ENCODE peak calls at places on chromosomes 4 and X, in nine cellular contexts. I, O, U, R, F, T, Y, J and V are unnamed samples.

GRCh38 chrX:70445197-70445656 is 592 bp downstream of the DLG3 start:
- DNase-seq in J (no peak), U (no peak), T (no peak), F (no peak), R (no peak), O (peak; percentile 24), I (no peak), Y (peak; percentile 73), V (no peak)

GRCh38 chr4:84790769-84791565 is 175.5 kb downstream of the WDFY3 start:
- DNase-seq in F (no peak), T (no peak), O (no peak), R (no peak), J (no peak), I (no peak), U (no peak), Y (no peak), V (no peak)

GRCh38 chr4:26806331-26806730 is 54.3 kb upstream of the STIM2 start:
- DNase-seq in Y (no peak), O (no peak), T (no peak), F (no peak), R (no peak), J (no peak), U (no peak), I (no peak), V (no peak)

GRCh38 chr4:155582031-155582430 is 84.6 kb upstream of the GUCY1A1 start:
- DNase-seq in F (no peak), R (no peak), J (no peak), U (no peak), T (no peak), O (no peak), Y (no peak), I (no peak), V (no peak)

GRCh38 chrX:135436966-135437866 is 15.5 kb downstream of the SMIM10L2A start:
- DNase-seq in R (no peak), J (no peak), U (no peak), I (no peak), O (no peak), T (no peak), F (no peak), Y (peak; percentile 40), V (no peak)

GRCh38 chr4:78764498-78764961 is 11.6 kb upstream of the BMP2K start:
- DNase-seq in Y (no peak), T (no peak), O (no peak), I (no peak), J (no peak), R (no peak), U (no peak), F (no peak), V (no peak)

GRCh38 chr4:76087007-76087769 is 12.7 kb downstream of the ART3 start:
- DNase-seq in Y (no peak), U (no peak), I (peak; percentile 41), F (peak; percentile 62), O (peak; percentile 92), R (no peak), J (peak; percentile 8), T (peak; percentile 62), V (peak; percentile 20)

GRCh38 chrX:32530802-32531403 is 680.4 kb downstream of the DMD start:
- DNase-seq in Y (no peak), R (no peak), U (no peak), F (no peak), I (peak; percentile 7), T (peak; percentile 9), O (peak; percentile 61), J (no peak), V (no peak)

GRCh38 chrX:39613997-39614679 is 483.6 kb downstream of the BCOR start:
- DNase-seq in T (no peak), Y (no peak), I (no peak), J (no peak), U (no peak), O (peak; percentile 76), F (no peak), R (no peak), V (no peak)

GRCh38 chr4:114600672-114601071 is 2.1 kb downstream of the UGT8 start:
- DNase-seq in T (no peak), Y (no peak), J (no peak), I (no peak), O (no peak), R (no peak), U (no peak), F (no peak), V (no peak)

GRCh38 chr4:114597410-114598115 is 1.0 kb upstream of the UGT8 start:
- DNase-seq in F (no peak), I (no peak), T (no peak), J (no peak), Y (no peak), R (no peak), U (no peak), O (peak; percentile 25), V (no peak)

GRCh38 chr4:114599231-114600065 is 841 bp downstream of the UGT8 start:
- DNase-seq in U (no peak), T (no peak), I (no peak), O (peak; percentile 78), F (peak; percentile 15), R (peak; percentile 84), J (no peak), Y (peak; percentile 80), V (no peak)

GRCh38 chr4:114600066-114600552 is 1.5 kb downstream of the UGT8 start:
- DNase-seq in I (no peak), U (no peak), Y (no peak), J (no peak), O (no peak), F (peak; percentile 29), R (no peak), T (no peak), V (no peak)

GRCh38 chr4:114598191-114599121 is at the start of gene UGT8:
- DNase-seq in T (peak; percentile 37), Y (peak; percentile 88), F (peak; percentile 35), J (no peak), I (no peak), O (peak; percentile 88), U (no peak), R (peak; percentile 93), V (no peak)
- TF ChIP-seq POLR2AphosphoS5 in T (no peak), Y (no peak), F (peak; percentile 19), J (no peak), I (no peak), O (peak; percentile 49), U (no peak), R (peak; percentile 64), V (no peak)

GRCh38 chr4:114383721-114384120 is 214.9 kb upstream of the UGT8 start:
- DNase-seq in Y (no peak), J (no peak), U (no peak), T (no peak), R (no peak), F (peak; percentile 34), O (no peak), I (no peak), V (no peak)
- H3K27ac ChIP-seq in Y (no peak overlapping the region), J (no peak overlapping the region), U (no peak overlapping the region), T (no peak overlapping the region), R (no peak overlapping the region), F (no peak overlapping the region), O (no peak overlapping the region), I (no peak overlapping the region), V (no peak overlapping the region)

GRCh38 chr4:169226565-169226964 is 44.2 kb downstream of the SH3RF1 start:
- DNase-seq in J (no peak), T (no peak), U (no peak), Y (no peak), O (no peak), F (no peak), I (no peak), R (no peak), V (no peak)

GRCh38 chr4:169229571-169230028 is 41.2 kb downstream of the SH3RF1 start:
- DNase-seq in Y (no peak), O (no peak), J (peak; percentile 69), F (peak; percentile 94), I (no peak), R (no peak), T (no peak), U (no peak), V (no peak)

GRCh38 chr4:169225812-169226211 is 44.9 kb downstream of the SH3RF1 start:
- DNase-seq in I (no peak), Y (no peak), U (no peak), J (peak; percentile 55), F (peak; percentile 76), R (no peak), O (no peak), T (no peak), V (no peak)

GRCh38 chr4:169225058-169225751 is 45.6 kb downstream of the SH3RF1 start:
- DNase-seq in U (no peak), F (peak; percentile 93), T (no peak), O (no peak), I (no peak), R (no peak), Y (no peak), J (peak; percentile 95), V (no peak)

DNA sequence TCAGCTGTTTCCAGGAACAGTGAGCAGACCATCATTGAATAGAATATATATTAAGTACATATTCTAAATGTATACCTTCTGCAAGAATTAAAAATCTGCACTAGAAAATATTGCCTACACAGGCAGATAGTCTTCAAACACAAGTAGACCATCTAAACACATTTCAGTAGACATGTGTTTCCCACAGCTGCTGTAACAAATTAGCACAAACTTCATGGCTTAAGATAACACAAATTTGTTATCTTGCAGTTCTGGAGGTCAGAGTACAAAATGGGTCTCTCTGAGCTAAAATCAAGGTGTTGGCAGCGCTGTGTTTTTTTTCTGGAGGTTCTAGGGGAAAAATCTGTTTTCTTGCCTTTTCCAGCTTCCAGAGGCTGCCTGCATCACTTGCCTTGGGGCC is 42.7 kb downstream of the SH3RF1 start:
- DNase-seq in I (no peak), R (no peak), T (no peak), Y (no peak), U (no peak), F (no peak), J (no peak), O (no peak), V (no peak)
- TF ChIP-seq POLR2AphosphoS5 in I (no peak), R (no peak), T (no peak), Y (no peak), U (no peak), F (no peak), J (no peak), O (no peak), V (no peak)

GRCh38 chr4:110008540-110008939 is 95.9 kb downstream of the EGF start:
- DNase-seq in J (no peak), O (no peak), U (no peak), R (no peak), T (no peak), I (no peak), Y (no peak), F (no peak), V (no peak)
- H3K27ac ChIP-seq in J (no peak overlapping the region), O (no peak overlapping the region), U (no peak overlapping the region), R (no peak overlapping the region), T (no peak overlapping the region), I (no peak overlapping the region), Y (no peak overlapping the region), F (no peak overlapping the region), V (no peak overlapping the region)